ENCODE peak calls at places on chromosomes 6 and 20, in ten cellular contexts. F is CD4-positive, alpha-beta T cell; H is left cardiac atrium; E is stimulated activated CD4-positive, alpha-beta T cell treated with anti-CD3 and anti-CD28 coated beads, Interleukin-2, amount 100 ng/mL, for 4 hours; K is HuH-7; A is left colon; C is activated CD4-positive, alpha-beta T cell treated with anti-CD3 and anti-CD28 coated beads for 36 hours; T is NCI-H1436; I is endothelial cell; R is T-helper 2 cell. D is an unnamed sample.

GRCh38 chr6:36592221-36592655 is 1.9 kb upstream of the SRSF3 start:
- DNase-seq in F (no peak), H (no peak), E (no peak), K (no peak), A (no peak), C (no peak), T (no peak), I (no peak), R (no peak), D (no peak)

GRCh38 chr20:11777861-11778570 is 139.7 kb upstream of the BTBD3 start:
- DNase-seq in F (no peak), H (no peak), E (no peak), K (no peak), A (no peak), C (no peak), T (peak; percentile 22), I (no peak), R (no peak), D (no peak)

GRCh38 chr20:52191132-52191435 is 495 bp downstream of the ZFP64 start:
- DNase-seq in F (no peak), H (no peak), E (no peak), K (no peak), A (no peak), C (no peak), T (peak; percentile 33), I (no peak), R (no peak), D (no peak)

GRCh38 chr20:11438412-11438811 is 479.3 kb upstream of the BTBD3 start:
- DNase-seq in F (no peak), H (no peak), E (no peak), K (no peak), A (no peak), C (no peak), T (no peak), I (no peak), R (no peak), D (no peak)

GRCh38 chr6:74091133-74091793 is 395.3 kb downstream of the CD109 start:
- DNase-seq in F (no peak), H (no peak), E (no peak), K (peak; percentile 26), A (no peak), C (no peak), T (no peak), I (no peak), R (no peak), D (no peak)

GRCh38 chr6:26401987-26402658 is at the start of gene BTN3A1:
- DNase-seq in F (peak; percentile 53), H (peak; percentile 70), E (peak; percentile 51), K (peak; percentile 38), A (peak; percentile 73), C (peak; percentile 81), T (peak; percentile 43), I (peak; percentile 44), R (peak; percentile 57), D (no peak)

GRCh38 chr6:77633993-77634392 is 18.8 kb upstream of the MEI4 start:
- DNase-seq in F (no peak), H (no peak), E (no peak), K (no peak), A (no peak), C (no peak), T (no peak), I (no peak), R (no peak), D (no peak)

GRCh38 chr6:36025932-36026327 is 1.5 kb upstream of the SLC26A8 start:
- DNase-seq in F (no peak), H (no peak), E (no peak), K (no peak), A (no peak), C (no peak), T (no peak), I (no peak), R (no peak), D (no peak)

GRCh38 chr6:13814938-13815575 is 700 bp upstream of the MCUR1 start:
- DNase-seq in F (no peak), H (no peak), E (no peak), K (no peak), A (no peak), C (no peak), T (no peak), I (no peak), R (no peak), D (no peak)

GRCh38 chr6:9404351-9405146 is 969.2 kb upstream of the SLC35B3 start:
- DNase-seq in F (no peak), H (no peak), E (no peak), K (no peak), A (no peak), C (no peak), T (no peak), I (no peak), R (no peak), D (no peak)

GRCh38 chr6:155154158-155154830 is 109.5 kb upstream of the CLDN20 start:
- DNase-seq in F (no peak), H (no peak), E (no peak), K (no peak), A (no peak), C (peak; percentile 62), T (no peak), I (no peak), R (no peak), D (no peak)

GRCh38 chr6:35267446-35267845 is 7.9 kb downstream of the ZNF76 start:
- DNase-seq in F (no peak), H (no peak), E (no peak), K (no peak), A (no peak), C (no peak), T (no peak), I (no peak), R (no peak), D (no peak)

GRCh38 chr6:130050230-130050629 is 31.8 kb downstream of the L3MBTL3 start:
- DNase-seq in F (no peak), H (no peak), E (no peak), K (no peak), A (no peak), C (no peak), T (no peak), I (no peak), R (no peak), D (no peak)

GRCh38 chr6:16338577-16339262 is 100.3 kb downstream of the GMPR start:
- DNase-seq in F (no peak), H (peak; percentile 81), E (no peak), K (no peak), A (peak; percentile 52), C (no peak), T (no peak), I (peak; percentile 28), R (no peak), D (peak; percentile 59)

GRCh38 chr6:72950114-72950860 is 275.0 kb downstream of the KHDC1L start:
- DNase-seq in F (no peak), H (no peak), E (no peak), K (no peak), A (no peak), C (peak; percentile 5), T (no peak), I (no peak), R (no peak), D (no peak)

GRCh38 chr6:37515712-37516075 is 16.0 kb upstream of the CCDC167 start:
- DNase-seq in F (no peak), H (no peak), E (no peak), K (no peak), A (no peak), C (no peak), T (no peak), I (no peak), R (no peak), D (no peak)

GRCh38 chr6:143333081-143333480 is 117.4 kb downstream of the ADAT2 start:
- DNase-seq in F (no peak), H (no peak), E (no peak), K (no peak), A (no peak), C (no peak), T (no peak), I (no peak), R (no peak), D (peak; percentile 87)

GRCh38 chr6:110884321-110884720 is 9.7 kb downstream of the AMD1 start:
- DNase-seq in F (no peak), H (no peak), E (no peak), K (no peak), A (no peak), C (no peak), T (no peak), I (no peak), R (no peak), D (no peak)

GRCh38 chr20:35297153-35297552 is 4.9 kb upstream of the FAM83C start:
- DNase-seq in F (no peak), H (no peak), E (no peak), K (peak; percentile 68), A (no peak), C (no peak), T (no peak), I (no peak), R (no peak), D (no peak)

D was measured in epithelial cell of prostate.